ENCODE peak calls at places on chromosomes 16 and 17, in six cellular contexts. C is MM.1S, E is neural progenitor cell, Q is GM23248, H is IMR-90, D is hepatocyte. Y is an unnamed sample.

GRCh38 chr17:7930841-7931631 is 710 bp downstream of the TRAPPC1 start:
- DNase-seq in C (no peak), E (no peak), Q (no peak), H (no peak), D (no peak), Y (no peak)

GRCh38 chr17:33686171-33686570 is 393.1 kb upstream of the ASIC2 start:
- DNase-seq in C (peak), E (no peak), Q (no peak), H (no peak), D (no peak), Y (no peak)

GRCh38 chr17:15261818-15262290 is 3.3 kb downstream of the PMP22 start:
- DNase-seq in C (no peak), E (peak), Q (peak), H (no peak), D (no peak), Y (no peak)

GRCh38 chr17:53721101-53721500 is 101.6 kb upstream of the KIF2B start:
- DNase-seq in C (no peak), E (no peak), Q (no peak), H (peak), D (no peak), Y (no peak)

GRCh38 chr17:73465851-73466250 is 154.1 kb upstream of the CDC42EP4 start:
- DNase-seq in C (no peak), E (no peak), Q (no peak), H (no peak), D (no peak), Y (no peak)

GRCh38 chr16:85690469-85691064 is 1.8 kb upstream of the GINS2 start:
- DNase-seq in C (no peak), E (no peak), Q (no peak), H (no peak), D (peak), Y (no peak)

GRCh38 chr17:35664685-35665084 is 66.8 kb upstream of the RASL10B start:
- DNase-seq in C (no peak), E (no peak), Q (no peak), H (no peak), D (no peak), Y (no peak)

GRCh38 chr17:34370997-34371395 is 8.0 kb upstream of the CCL1 start:
- DNase-seq in C (peak), E (no peak), Q (peak), H (peak), D (peak), Y (peak)

GRCh38 chr17:7580631-7581554 is 1.5 kb downstream of the CD68 start:
- DNase-seq in C (no peak), E (no peak), Q (no peak), H (no peak), D (no peak), Y (no peak)

GRCh38 chr16:23131841-23132576 is 17.2 kb downstream of the USP31 start:
- DNase-seq in C (no peak), E (no peak), Q (peak), H (no peak), D (no peak), Y (no peak)

GRCh38 chr17:49964539-49965521 is 4.2 kb upstream of the DLX4 start:
- DNase-seq in C (no peak), E (peak), Q (no peak), H (no peak), D (no peak), Y (no peak)

GRCh38 chr17:57523926-57524634 is 221.0 kb downstream of the CCDC182 start:
- DNase-seq in C (no peak), E (no peak), Q (peak), H (peak), D (no peak), Y (peak)

GRCh38 chr16:20898938-20899502 is 1.1 kb downstream of the DCUN1D3 start:
- DNase-seq in C (no peak), E (no peak), Q (peak), H (peak), D (peak), Y (no peak)
- H2AFZ ChIP-seq in C (peak), E (no peak), Q (no peak), H (no peak), D (no peak), Y (no peak)

GRCh38 chr17:29079433-29079832 is 36.5 kb downstream of the PIPOX start:
- DNase-seq in C (no peak), E (no peak), Q (no peak), H (no peak), D (no peak), Y (no peak)
- H3K27ac ChIP-seq in C (no peak), E (no peak), Q (no peak), H (no peak), D (no peak), Y (no peak)

GRCh38 chr17:31859487-31860008 is 504 bp upstream of the COPRS start:
- DNase-seq in C (no peak), E (peak), Q (no peak), H (no peak), D (no peak), Y (no peak)

GRCh38 chr17:31854672-31855071 is 4.4 kb downstream of the COPRS start:
- DNase-seq in C (no peak), E (no peak), Q (peak), H (no peak), D (no peak), Y (no peak)

GRCh38 chr17:31858647-31859486 is at the start of gene COPRS:
- DNase-seq in C (peak), E (peak), Q (peak), H (peak), D (peak), Y (peak)

GRCh38 chr17:31856750-31857149 is 2.3 kb downstream of the COPRS start:
- DNase-seq in C (no peak), E (no peak), Q (peak), H (no peak), D (no peak), Y (no peak)

GRCh38 chr17:31857920-31858646 is 961 bp downstream of the COPRS start:
- DNase-seq in C (no peak), E (no peak), Q (peak), H (no peak), D (no peak), Y (no peak)
- H2AFZ ChIP-seq in C (peak), E (no peak), Q (peak), H (peak), D (peak), Y (peak)

GRCh38 chr16:84068783-84069464 is 26.3 kb upstream of the SLC38A8 start:
- DNase-seq in C (no peak), E (no peak), Q (no peak), H (no peak), D (no peak), Y (no peak)
- H3K27ac ChIP-seq in C (peak), E (no peak), Q (no peak), H (no peak), D (no peak), Y (no peak)

GRCh38 chr16:24925163-24925562 is 79.4 kb downstream of the SLC5A11 start:
- DNase-seq in C (no peak), E (no peak), Q (no peak), H (no peak), D (no peak), Y (no peak)

GRCh38 chr16:24935336-24935735 is 79.8 kb downstream of the ARHGAP17 start:
- DNase-seq in C (no peak), E (no peak), Q (no peak), H (no peak), D (no peak), Y (no peak)

GRCh38 chr16:24930440-24930839 is 84.7 kb downstream of the SLC5A11 start:
- DNase-seq in C (no peak), E (no peak), Q (no peak), H (no peak), D (no peak), Y (no peak)

GRCh38 chr16:24931091-24931490 is 84.1 kb downstream of the ARHGAP17 start:
- DNase-seq in C (no peak), E (no peak), Q (no peak), H (no peak), D (no peak), Y (no peak)

DNA sequence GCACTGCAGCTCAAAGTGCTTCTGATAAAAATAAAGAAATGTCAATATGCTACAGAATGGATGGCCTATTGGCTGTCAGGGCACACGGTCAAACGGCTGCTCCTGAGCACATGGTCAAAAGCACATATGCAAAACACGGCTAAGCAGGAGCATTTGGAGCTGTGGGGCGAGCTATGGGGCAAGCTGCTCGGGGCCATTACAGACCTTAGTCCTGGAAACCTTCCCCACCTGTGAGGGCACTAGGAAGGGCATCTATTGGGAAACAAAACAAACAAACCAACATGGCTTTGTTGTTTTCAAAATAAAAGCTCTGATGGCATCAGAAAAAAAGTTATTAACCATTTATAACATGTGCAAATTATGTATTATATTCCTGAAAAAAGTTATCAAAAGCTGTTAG is 83.6 kb downstream of the SLC5A11 start:
- DNase-seq in C (no peak), E (no peak), Q (no peak), H (no peak), D (no peak), Y (no peak)
- H2AFZ ChIP-seq in C (no peak), E (no peak), Q (no peak), H (no peak), D (no peak), Y (no peak)

GRCh38 chr16:58497468-58497867 is 2.5 kb upstream of the NDRG4 start:
- DNase-seq in C (no peak), E (no peak), Q (no peak), H (no peak), D (no peak), Y (no peak)

GRCh38 chr16:58493756-58494431 is 6.0 kb upstream of the NDRG4 start:
- DNase-seq in C (no peak), E (no peak), Q (no peak), H (no peak), D (no peak), Y (no peak)

GRCh38 chr16:58492735-58493134 is 7.2 kb upstream of the NDRG4 start:
- DNase-seq in C (no peak), E (peak), Q (no peak), H (no peak), D (no peak), Y (no peak)

GRCh38 chr16:58495861-58496331 is 4.0 kb upstream of the NDRG4 start:
- DNase-seq in C (no peak), E (peak), Q (no peak), H (no peak), D (no peak), Y (no peak)

DNA sequence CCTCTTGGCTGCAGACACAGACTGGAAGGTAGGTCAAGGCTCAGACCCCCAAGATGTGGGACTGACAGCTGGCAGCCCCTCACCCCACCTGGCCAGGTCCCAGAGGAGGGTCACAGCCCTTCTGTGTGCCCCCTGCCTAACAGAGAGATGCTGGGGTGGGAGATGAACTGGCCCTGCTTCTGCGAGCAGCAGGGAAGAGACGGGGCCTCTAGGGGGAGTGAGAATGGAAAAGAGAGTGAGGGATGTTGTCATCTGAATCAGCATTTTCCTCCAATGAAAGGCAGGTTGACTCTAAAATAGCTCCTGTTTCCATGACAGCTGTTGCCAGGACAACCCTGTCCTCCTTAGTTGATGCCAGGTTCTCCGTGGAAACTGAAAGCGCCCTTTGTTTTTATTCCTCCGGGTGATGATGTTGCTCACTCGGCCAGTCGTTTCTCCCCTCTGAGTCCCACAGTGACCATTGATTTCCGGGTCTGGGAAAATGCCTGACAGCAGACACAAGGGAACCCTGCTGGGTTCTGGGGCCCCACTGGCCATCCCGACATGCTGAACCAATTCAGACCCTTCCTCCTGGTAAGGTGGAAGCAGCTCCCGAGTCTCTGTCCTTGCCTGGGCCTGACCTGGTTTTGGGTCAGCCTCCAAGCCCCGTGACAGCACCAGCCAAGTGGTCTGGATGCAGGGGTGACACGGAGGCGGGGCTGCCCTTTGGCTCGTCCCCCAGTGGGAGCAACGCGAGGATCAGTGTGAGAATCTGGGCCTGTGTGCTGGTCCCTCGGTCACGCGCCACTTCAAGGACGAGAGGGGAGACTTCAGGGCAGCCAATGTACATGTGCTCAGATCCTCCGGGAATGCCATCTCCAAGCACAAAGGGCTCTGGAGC is 4.7 kb upstream of the NDRG4 start:
- DNase-seq in C (peak), E (peak), Q (peak), H (peak), D (peak), Y (no peak)
- H3K27ac ChIP-seq in C (peak), E (peak), Q (peak), H (peak), D (no peak), Y (no peak)

DNA sequence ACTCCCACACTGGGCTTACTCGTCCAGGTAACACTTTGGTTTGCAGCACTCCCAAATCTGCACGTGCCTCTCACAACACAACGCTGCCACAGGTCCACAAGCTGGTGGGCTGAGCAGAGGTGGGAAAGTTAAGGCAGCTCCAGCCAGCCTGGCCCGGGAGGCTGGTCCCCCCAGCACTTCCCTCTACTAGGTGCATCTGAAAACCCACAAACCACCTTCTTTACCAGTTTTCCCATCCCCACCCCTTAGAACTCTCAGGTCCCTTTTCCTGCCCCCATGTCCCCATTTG is 1.4 kb upstream of the GAA start:
- DNase-seq in C (no peak), E (no peak), Q (no peak), H (no peak), D (no peak), Y (no peak)
- H2AFZ ChIP-seq in C (no peak), E (no peak), Q (no peak), H (peak), D (no peak), Y (no peak)

GRCh38 chr16:57021693-57022092 is 32.3 kb downstream of the NLRC5 start:
- DNase-seq in C (no peak), E (no peak), Q (no peak), H (no peak), D (no peak), Y (no peak)

GRCh38 chr16:57020651-57021050 is 31.3 kb downstream of the NLRC5 start:
- DNase-seq in C (no peak), E (no peak), Q (no peak), H (no peak), D (no peak), Y (no peak)

GRCh38 chr16:57017251-57017650 is 27.9 kb downstream of the NLRC5 start:
- DNase-seq in C (no peak), E (no peak), Q (peak), H (peak), D (no peak), Y (no peak)

GRCh38 chr16:57022445-57022844 is 33.1 kb downstream of the NLRC5 start:
- DNase-seq in C (no peak), E (no peak), Q (no peak), H (no peak), D (no peak), Y (no peak)

GRCh38 chr16:57019746-57020145 is 30.4 kb downstream of the NLRC5 start:
- DNase-seq in C (no peak), E (no peak), Q (peak), H (no peak), D (no peak), Y (no peak)
- H3K27ac ChIP-seq in C (no peak), E (no peak), Q (no peak), H (no peak), D (no peak), Y (no peak)

DNA sequence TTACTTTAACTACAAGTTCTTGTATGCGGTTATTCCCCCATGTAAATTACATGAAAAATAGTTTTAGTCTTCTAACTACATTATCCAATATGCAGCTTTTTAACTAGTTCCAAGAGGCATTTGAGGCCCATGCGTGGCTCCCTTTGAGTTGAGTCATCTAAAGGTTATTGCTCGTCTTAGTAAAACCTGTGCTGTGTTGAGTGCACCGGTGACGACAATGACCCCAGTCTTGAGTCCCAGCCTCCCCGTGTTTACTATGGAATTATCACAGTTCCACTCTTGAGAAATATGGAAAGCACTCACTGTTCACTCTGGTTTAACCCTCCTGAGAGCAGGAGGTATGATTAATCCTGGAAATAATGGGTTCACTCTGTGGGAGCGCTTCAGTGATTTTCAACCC is 119.2 kb downstream of the PITPNC1 start:
- DNase-seq in C (no peak), E (no peak), Q (no peak), H (peak), D (peak), Y (no peak)
- H2AFZ ChIP-seq in C (no peak), E (no peak), Q (no peak), H (no peak), D (no peak), Y (no peak)

GRCh38 chr17:17752822-17753448 is 71.7 kb downstream of the RAI1 start:
- DNase-seq in C (no peak), E (no peak), Q (peak), H (no peak), D (no peak), Y (no peak)

GRCh38 chr17:17757391-17757791 is 76.1 kb downstream of the RAI1 start:
- DNase-seq in C (no peak), E (no peak), Q (no peak), H (no peak), D (no peak), Y (no peak)

GRCh38 chr17:17755715-17756114 is 74.5 kb downstream of the RAI1 start:
- DNase-seq in C (no peak), E (no peak), Q (no peak), H (no peak), D (no peak), Y (no peak)

GRCh38 chr17:17751996-17752821 is 71.0 kb downstream of the RAI1 start:
- DNase-seq in C (peak), E (peak), Q (peak), H (peak), D (peak), Y (peak)

GRCh38 chr17:17754719-17755686 is 73.7 kb downstream of the RAI1 start:
- DNase-seq in C (no peak), E (no peak), Q (no peak), H (no peak), D (no peak), Y (no peak)
- H3K27ac ChIP-seq in C (no peak), E (no peak), Q (no peak), H (no peak), D (no peak), Y (no peak)